ENCODE peak calls at places on chromosomes 12 and 14, in six cellular contexts. S is amniotic stem cell, Q is AML-193, B is brain pericyte, V is GM13977, C is HS-27A. Y is an unnamed sample.

GRCh38 chr12:127342861-127343260 is 924.1 kb upstream of the TMEM132C start:
- DNase-seq in V (no peak), C (no peak), Q (no peak), B (no peak), S (no peak), Y (no peak)

GRCh38 chr14:35261774-35262173 is 30.4 kb upstream of the PSMA6 start:
- DNase-seq in S (no peak), B (no peak), Q (peak), V (no peak), C (no peak), Y (no peak)

GRCh38 chr12:94534761-94535613 is 75.3 kb upstream of the CEP83 start:
- DNase-seq in C (no peak), V (no peak), S (no peak), Q (no peak), B (no peak), Y (no peak)

GRCh38 chr12:46131729-46132128 is 137.1 kb downstream of the SLC38A1 start:
- DNase-seq in C (no peak), V (no peak), B (no peak), Q (no peak), S (no peak), Y (no peak)

GRCh38 chr14:90756755-90757345 is 59.4 kb downstream of the TTC7B start:
- DNase-seq in S (no peak), B (no peak), Q (no peak), C (no peak), V (no peak), Y (no peak)

GRCh38 chr12:130775953-130776856 is 60.1 kb upstream of the RIMBP2 start:
- DNase-seq in Q (no peak), S (peak), B (peak), C (peak), V (no peak), Y (no peak)

GRCh38 chr12:6328045-6328779 is 13.7 kb downstream of the TNFRSF1A start:
- DNase-seq in Q (no peak), V (no peak), S (no peak), B (no peak), C (no peak), Y (no peak)

GRCh38 chr12:69274861-69275260 is 35.5 kb downstream of the CPSF6 start:
- DNase-seq in B (no peak), V (no peak), Q (no peak), C (no peak), S (no peak), Y (no peak)

GRCh38 chr12:67650127-67650495 is 1.6 kb downstream of the DYRK2 start:
- DNase-seq in C (no peak), S (no peak), B (no peak), Q (no peak), V (peak), Y (no peak)

GRCh38 chr14:103543721-103544626 is 15.0 kb downstream of the TRMT61A start:
- DNase-seq in C (no peak), S (no peak), B (no peak), Q (no peak), V (no peak), Y (no peak)

GRCh38 chr12:58387199-58387598 is 445.8 kb downstream of the ATP23 start:
- DNase-seq in C (peak), Q (no peak), V (no peak), B (no peak), S (no peak), Y (no peak)

GRCh38 chr14:93715279-93715927 is 72.9 kb downstream of the PRIMA1 start:
- DNase-seq in V (peak), S (no peak), C (no peak), B (no peak), Q (no peak), Y (no peak)

GRCh38 chr12:84689638-84690037 is 223.0 kb downstream of the SLC6A15 start:
- DNase-seq in S (no peak), V (no peak), C (no peak), Q (no peak), B (no peak), Y (peak)

GRCh38 chr14:104746071-104746545 is 6.8 kb upstream of the SIVA1 start:
- DNase-seq in V (no peak), C (no peak), B (no peak), S (no peak), Q (no peak), Y (no peak)

GRCh38 chr12:63889721-63890509 is 45.4 kb downstream of the SRGAP1 start:
- DNase-seq in C (no peak), V (no peak), Q (no peak), B (no peak), S (no peak), Y (no peak)

GRCh38 chr14:36271939-36272907 is 48.2 kb downstream of the MBIP start:
- DNase-seq in V (peak), S (no peak), Q (no peak), C (no peak), B (no peak), Y (no peak)

GRCh38 chr12:58502857-58503256 is 417.4 kb downstream of the LRIG3 start:
- DNase-seq in Q (no peak), B (no peak), C (no peak), V (no peak), S (no peak), Y (no peak)

GRCh38 chr12:115922952-115923564 is 354.4 kb downstream of the MED13L start:
- DNase-seq in S (no peak), Q (peak), C (no peak), B (no peak), V (peak), Y (no peak)

GRCh38 chr12:53193040-53193439 is 12.3 kb upstream of the CSAD start:
- DNase-seq in C (no peak), B (no peak), Q (no peak), S (no peak), V (no peak), Y (no peak)

GRCh38 chr12:84033162-84033561 is 879.4 kb downstream of the SLC6A15 start:
- DNase-seq in S (no peak), V (no peak), C (no peak), B (no peak), Q (no peak), Y (no peak)

GRCh38 chr14:67680121-67680602 is 5.7 kb upstream of the VTI1B start:
- DNase-seq in C (no peak), B (no peak), V (peak), S (peak), Q (no peak), Y (no peak)

GRCh38 chr12:13101854-13102375 is 1.6 kb downstream of the GSG1 start:
- DNase-seq in S (no peak), Q (peak), V (no peak), B (no peak), C (no peak), Y (peak)

GRCh38 chr12:57476162-57476992 is 3.3 kb downstream of the ARHGAP9 start:
- DNase-seq in V (peak), B (no peak), Q (peak), C (no peak), S (no peak), Y (no peak)

GRCh38 chr14:92846162-92846897 is 52.2 kb downstream of the GOLGA5 start:
- DNase-seq in V (peak), Q (peak), S (peak), B (no peak), C (no peak), Y (no peak)

GRCh38 chr12:39392154-39392925 is 50.6 kb downstream of the KIF21A start:
- DNase-seq in B (no peak), Q (no peak), C (no peak), V (no peak), S (no peak), Y (no peak)